ENCODE peak calls at places on chromosomes 1 and 21, in five cellular contexts. M is mesendoderm, Q is OCI-LY7, E is cardiac fibroblast, J is foreskin fibroblast. O is an unnamed sample.

GRCh38 chr1:149887456-149888159 is 11.8 kb upstream of the BOLA1 start:
- DNase-seq in E (peak; percentile 99), M (peak; percentile 99), Q (peak; percentile 99), J (peak; percentile 96), O (peak; percentile 96)

GRCh38 chr1:22494144-22494543 is 42.5 kb downstream of the ZBTB40 start:
- DNase-seq in J (no peak), M (no peak), E (no peak), Q (peak; percentile 4), O (no peak)

GRCh38 chr1:169484683-169485426 is 889 bp downstream of the SLC19A2 start:
- DNase-seq in J (peak; percentile 63), M (peak; percentile 57), E (peak; percentile 81), Q (peak; percentile 50), O (no peak)

GRCh38 chr1:54643736-54644135 is 2.1 kb downstream of the MROH7 start:
- DNase-seq in J (no peak), E (no peak), Q (no peak), M (no peak), O (no peak)

GRCh38 chr1:21117159-21117953 is 59.3 kb downstream of the EIF4G3 start:
- DNase-seq in M (no peak), J (no peak), E (peak; percentile 63), Q (no peak), O (no peak)

GRCh38 chr1:212467843-212468482 is 35.2 kb downstream of the NENF start:
- DNase-seq in J (no peak), E (no peak), M (no peak), Q (no peak), O (no peak)

GRCh38 chr1:9066945-9067807 is 2.3 kb downstream of the SLC2A5 start:
- DNase-seq in J (peak; percentile 95), Q (peak; percentile 70), E (peak; percentile 93), M (no peak), O (peak; percentile 32)

GRCh38 chr1:234214911-234215892 is 158.1 kb upstream of the COA6 start:
- DNase-seq in E (no peak), Q (no peak), M (peak; percentile 60), J (no peak), O (no peak)

GRCh38 chr21:44462090-44462833 is 7.0 kb downstream of the LRRC3 start:
- DNase-seq in M (no peak), Q (no peak), E (no peak), J (no peak), O (no peak)

GRCh38 chr1:201497935-201498509 is 8.9 kb downstream of the CSRP1 start:
- DNase-seq in J (no peak), E (no peak), Q (no peak), M (no peak), O (no peak)

GRCh38 chr1:201495447-201496295 is 11.3 kb downstream of the CSRP1 start:
- DNase-seq in Q (no peak), M (no peak), E (peak; percentile 97), J (peak; percentile 54), O (no peak)

GRCh38 chr1:201498621-201499020 is 8.3 kb downstream of the CSRP1 start:
- DNase-seq in J (no peak), Q (no peak), M (no peak), E (peak; percentile 20), O (no peak)

GRCh38 chr1:201493757-201494617 is 12.9 kb downstream of the CSRP1 start:
- DNase-seq in J (no peak), Q (no peak), E (peak; percentile 86), M (no peak), O (no peak)

GRCh38 chr1:201496296-201496690 is 10.6 kb downstream of the CSRP1 start:
- DNase-seq in J (no peak), Q (no peak), M (no peak), E (no peak), O (no peak)
- H3K4me3 ChIP-seq in J (no peak overlapping the region), Q (no peak overlapping the region), M (no peak overlapping the region), E (no peak overlapping the region), O (no peak overlapping the region)

DNA sequence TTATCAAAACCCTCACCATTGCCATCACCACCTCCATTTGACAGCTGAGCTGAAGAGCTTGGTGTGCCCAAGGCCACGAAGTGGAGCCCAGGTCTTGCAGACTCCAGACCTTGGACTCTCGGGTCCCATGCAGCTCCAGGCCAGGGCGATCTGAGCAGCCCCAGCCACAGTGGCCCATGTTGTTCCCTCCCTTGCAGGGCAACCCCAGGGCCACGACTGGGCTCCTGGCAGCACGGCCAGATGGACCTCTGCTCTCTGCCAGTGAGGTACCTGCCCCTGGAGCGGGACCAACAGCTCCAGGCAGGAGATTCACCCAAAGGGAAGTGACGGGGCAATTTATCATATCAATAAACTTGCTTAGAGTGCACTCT is 182.7 kb upstream of the VAMP3 start:
- DNase-seq in Q (no peak), E (no peak), M (no peak), J (no peak), O (no peak)
- H3K4me3 ChIP-seq in Q (no peak overlapping the region), E (no peak overlapping the region), M (no peak overlapping the region), J (no peak overlapping the region), O (no peak overlapping the region)

GRCh38 chr1:119294199-119294598 is 74.4 kb upstream of the HAO2 start:
- DNase-seq in J (no peak), Q (no peak), E (no peak), M (peak; percentile 10), O (no peak)
- H3K4me3 ChIP-seq in J (no peak overlapping the region), Q (no peak overlapping the region), E (no peak overlapping the region), M (no peak overlapping the region), O (no peak overlapping the region)

GRCh38 chr21:18245493-18245967 is 897 bp downstream of the CHODL start:
- DNase-seq in M (peak; percentile 7), E (no peak), Q (no peak), J (no peak), O (peak; percentile 37)
- H3K4me3 ChIP-seq in M (no peak overlapping the region), E (no peak overlapping the region), Q (no peak overlapping the region), J (peak overlapping the region; percentile 29), O (peak overlapping the region; percentile 48)

DNA sequence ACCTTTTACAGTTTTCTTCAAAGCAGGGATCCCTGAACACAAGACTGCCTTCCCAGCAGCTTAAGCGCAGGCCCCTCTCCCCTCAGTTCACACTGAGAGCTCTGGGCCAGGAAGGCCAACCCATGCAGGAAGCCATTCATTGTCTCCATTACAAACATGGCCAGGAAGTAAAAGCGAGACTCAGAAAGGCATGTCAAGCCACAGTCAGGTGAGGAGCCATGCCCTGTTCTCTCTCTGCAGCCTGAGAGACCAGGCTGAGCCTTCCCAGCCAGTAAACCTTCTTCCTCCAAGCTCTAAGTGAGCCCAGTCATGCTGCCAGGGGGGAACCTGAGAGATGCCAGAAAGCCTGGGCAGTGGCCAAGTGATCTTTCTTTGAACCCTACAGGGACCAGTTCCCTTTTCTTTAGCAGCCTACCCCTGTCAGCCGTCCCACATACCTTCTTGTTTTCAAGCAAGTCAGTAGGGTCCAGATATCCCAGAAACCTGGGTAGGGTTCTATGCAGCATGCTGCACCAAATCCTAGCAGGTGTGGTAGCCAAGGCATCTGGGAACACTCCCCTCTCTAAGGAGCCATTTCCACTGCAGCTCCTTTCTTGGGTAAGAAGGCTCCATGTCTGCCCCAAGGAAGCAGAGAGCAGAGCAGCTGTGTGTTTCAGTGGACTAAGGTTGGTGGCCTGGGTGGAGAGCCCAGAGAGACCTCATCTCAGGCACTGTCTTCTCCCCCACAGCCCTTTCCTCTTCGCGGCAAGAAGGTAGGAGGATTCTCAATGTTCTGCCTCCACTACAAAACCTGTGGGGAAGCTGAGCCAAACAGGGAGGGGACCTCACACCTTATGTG is 974 bp downstream of the TRAF3IP3 start:
- DNase-seq in E (no peak), J (no peak), Q (peak; percentile 52), M (no peak), O (no peak)
- H3K4me3 ChIP-seq in E (no peak overlapping the region), J (no peak overlapping the region), Q (peak overlapping the region; percentile 69), M (no peak overlapping the region), O (no peak overlapping the region)

GRCh38 chr21:41779659-41780058 is 12.8 kb upstream of the RIPK4 start:
- DNase-seq in E (no peak), M (no peak), J (no peak), Q (no peak), O (no peak)

GRCh38 chr21:41780337-41781046 is 13.6 kb upstream of the RIPK4 start:
- DNase-seq in E (no peak), Q (no peak), M (no peak), J (no peak), O (no peak)

GRCh38 chr21:41776778-41777177 is 9.9 kb upstream of the RIPK4 start:
- DNase-seq in M (no peak), J (no peak), E (no peak), Q (no peak), O (no peak)

GRCh38 chr21:41778974-41779600 is 12.2 kb upstream of the RIPK4 start:
- DNase-seq in E (no peak), M (peak; percentile 72), J (no peak), Q (no peak), O (no peak)

GRCh38 chr21:41777934-41778815 is 11.3 kb upstream of the RIPK4 start:
- DNase-seq in Q (peak; percentile 28), J (peak; percentile 78), M (peak; percentile 95), E (peak; percentile 94), O (peak; percentile 86)
- H3K4me3 ChIP-seq in Q (no peak overlapping the region), J (no peak overlapping the region), M (no peak overlapping the region), E (no peak overlapping the region), O (no peak overlapping the region)